ENCODE peak calls at places on chromosomes 1 and 21, in six cellular contexts. One of them, this sample, is unnamed.

GRCh38 chr1:119878171-119878570 is 18.1 kb downstream of the ADAM30 start:
- DNase-seq in NB4: no peak
- DNase-seq in A549: no peak
- DNase-seq in HepG2: no peak
- DNase-seq in SK-N-SH: no peak
- DNase-seq in transverse colon: no peak
- DNase-seq in this sample: no peak

GRCh38 chr1:21669287-21670058 is at the start of gene RAP1GAP:
- DNase-seq in HepG2: peak
- DNase-seq in NB4: peak
- DNase-seq in A549: no peak
- DNase-seq in transverse colon: peak
- DNase-seq in SK-N-SH: peak
- DNase-seq in this sample: no peak

GRCh38 chr1:227131193-227131592 is 187.1 kb downstream of the CDC42BPA start:
- DNase-seq in HepG2: peak
- DNase-seq in A549: peak
- DNase-seq in NB4: peak
- DNase-seq in SK-N-SH: peak
- DNase-seq in transverse colon: no peak
- DNase-seq in this sample: no peak

GRCh38 chr1:234899041-234899787 is 229.4 kb downstream of the TOMM20 start:
- DNase-seq in SK-N-SH: no peak
- DNase-seq in A549: no peak
- DNase-seq in transverse colon: no peak
- DNase-seq in HepG2: peak
- DNase-seq in NB4: no peak
- DNase-seq in this sample: no peak

GRCh38 chr1:207885129-207886032 is 25.5 kb downstream of the CD34 start:
- DNase-seq in A549: peak
- DNase-seq in NB4: peak
- DNase-seq in HepG2: peak
- DNase-seq in transverse colon: peak
- DNase-seq in SK-N-SH: peak
- DNase-seq in this sample: peak

GRCh38 chr1:47495176-47495713 is 57.4 kb downstream of the FOXD2 start:
- DNase-seq in A549: no peak
- DNase-seq in SK-N-SH: no peak
- DNase-seq in HepG2: no peak
- DNase-seq in transverse colon: no peak
- DNase-seq in NB4: no peak
- DNase-seq in this sample: no peak

GRCh38 chr1:54220004-54220811 is 20.2 kb downstream of the MRPL37 start:
- DNase-seq in HepG2: peak
- DNase-seq in transverse colon: no peak
- DNase-seq in NB4: peak
- DNase-seq in A549: no peak
- DNase-seq in SK-N-SH: no peak
- DNase-seq in this sample: no peak

GRCh38 chr1:13781907-13782633 is 82.1 kb downstream of the PRDM2 start:
- DNase-seq in A549: no peak
- DNase-seq in HepG2: no peak
- DNase-seq in SK-N-SH: no peak
- DNase-seq in transverse colon: no peak
- DNase-seq in NB4: no peak
- DNase-seq in this sample: no peak

GRCh38 chr1:153466908-153467307 is 6.5 kb upstream of the S100A7 start:
- DNase-seq in transverse colon: no peak
- DNase-seq in A549: no peak
- DNase-seq in NB4: no peak
- DNase-seq in SK-N-SH: no peak
- DNase-seq in HepG2: no peak
- DNase-seq in this sample: no peak

GRCh38 chr1:36650200-36651065 is 167.7 kb upstream of the CSF3R start:
- DNase-seq in NB4: peak
- DNase-seq in A549: peak
- DNase-seq in transverse colon: peak
- DNase-seq in HepG2: peak
- DNase-seq in SK-N-SH: peak
- DNase-seq in this sample: peak

GRCh38 chr1:30905898-30906620 is 2.5 kb downstream of the SDC3 start:
- DNase-seq in A549: no peak
- DNase-seq in transverse colon: no peak
- DNase-seq in SK-N-SH: no peak
- DNase-seq in HepG2: no peak
- DNase-seq in NB4: no peak
- DNase-seq in this sample: no peak

GRCh38 chr1:205077934-205078311 is 6.3 kb downstream of the TMEM81 start:
- DNase-seq in NB4: no peak
- DNase-seq in transverse colon: no peak
- DNase-seq in HepG2: no peak
- DNase-seq in A549: no peak
- DNase-seq in SK-N-SH: no peak
- DNase-seq in this sample: no peak

GRCh38 chr1:145847827-145848226 is 2.4 kb downstream of the NUDT17 start:
- DNase-seq in HepG2: no peak
- DNase-seq in transverse colon: no peak
- DNase-seq in NB4: no peak
- DNase-seq in A549: no peak
- DNase-seq in SK-N-SH: no peak
- DNase-seq in this sample: no peak

GRCh38 chr1:36369061-36369470 is 16.7 kb downstream of the STK40 start:
- DNase-seq in transverse colon: peak
- DNase-seq in A549: peak
- DNase-seq in SK-N-SH: peak
- DNase-seq in HepG2: peak
- DNase-seq in NB4: peak
- DNase-seq in this sample: peak

GRCh38 chr1:168736450-168736980 is 7.5 kb upstream of the DPT start:
- DNase-seq in transverse colon: no peak
- DNase-seq in HepG2: no peak
- DNase-seq in SK-N-SH: no peak
- DNase-seq in NB4: no peak
- DNase-seq in A549: no peak
- DNase-seq in this sample: no peak

GRCh38 chr1:59156526-59157196 is 140.2 kb upstream of the FGGY start:
- DNase-seq in HepG2: no peak
- DNase-seq in SK-N-SH: no peak
- DNase-seq in transverse colon: no peak
- DNase-seq in A549: peak
- DNase-seq in NB4: no peak
- DNase-seq in this sample: no peak

GRCh38 chr1:240178366-240178765 is 86.7 kb downstream of the FMN2 start:
- DNase-seq in SK-N-SH: no peak
- DNase-seq in A549: no peak
- DNase-seq in NB4: no peak
- DNase-seq in HepG2: no peak
- DNase-seq in transverse colon: no peak
- DNase-seq in this sample: no peak

GRCh38 chr1:7582439-7582972 is 188.6 kb upstream of the VAMP3 start:
- DNase-seq in SK-N-SH: no peak
- DNase-seq in A549: no peak
- DNase-seq in HepG2: no peak
- DNase-seq in transverse colon: no peak
- DNase-seq in NB4: peak
- DNase-seq in this sample: no peak

GRCh38 chr1:14522331-14523241 is 75.9 kb upstream of the KAZN start:
- DNase-seq in transverse colon: peak
- DNase-seq in A549: peak
- DNase-seq in SK-N-SH: peak
- DNase-seq in NB4: peak
- DNase-seq in HepG2: no peak
- DNase-seq in this sample: no peak

GRCh38 chr1:153783233-153784190 is 8.3 kb downstream of the SLC27A3 start:
- DNase-seq in NB4: peak
- DNase-seq in SK-N-SH: peak
- DNase-seq in A549: peak
- DNase-seq in transverse colon: peak
- DNase-seq in HepG2: peak
- DNase-seq in this sample: peak

GRCh38 chr1:212743901-212744475 is 44.3 kb upstream of the BATF3 start:
- DNase-seq in SK-N-SH: no peak
- DNase-seq in A549: no peak
- DNase-seq in transverse colon: no peak
- DNase-seq in HepG2: no peak
- DNase-seq in NB4: no peak
- DNase-seq in this sample: no peak

GRCh38 chr1:154726443-154726842 is 118.5 kb upstream of the ADAR start:
- DNase-seq in HepG2: no peak
- DNase-seq in NB4: no peak
- DNase-seq in transverse colon: no peak
- DNase-seq in SK-N-SH: no peak
- DNase-seq in A549: no peak
- DNase-seq in this sample: no peak

GRCh38 chr1:160416369-160416768 is 16.0 kb downstream of the VANGL2 start:
- DNase-seq in SK-N-SH: peak
- DNase-seq in NB4: peak
- DNase-seq in HepG2: peak
- DNase-seq in transverse colon: no peak
- DNase-seq in A549: peak
- DNase-seq in this sample: no peak

GRCh38 chr1:204074274-204075115 is 1.6 kb downstream of the SOX13 start:
- DNase-seq in SK-N-SH: peak
- DNase-seq in HepG2: peak
- DNase-seq in transverse colon: peak
- DNase-seq in NB4: no peak
- DNase-seq in A549: peak
- DNase-seq in this sample: peak

GRCh38 chr21:41816583-41817165 is 49.8 kb upstream of the RIPK4 start:
- DNase-seq in NB4: peak
- DNase-seq in SK-N-SH: peak
- DNase-seq in A549: peak
- DNase-seq in HepG2: peak
- DNase-seq in transverse colon: peak
- DNase-seq in this sample: peak
- TF ChIP-seq CTCF in NB4: peak
- TF ChIP-seq CTCF in SK-N-SH: peak
- TF ChIP-seq CTCF in A549: peak
- TF ChIP-seq CTCF in HepG2: peak
- TF ChIP-seq CTCF in transverse colon: peak
- TF ChIP-seq CTCF in this sample: peak

GRCh38 chr1:60620107-60620506 is 462.3 kb upstream of the NFIA start:
- DNase-seq in HepG2: no peak
- DNase-seq in SK-N-SH: no peak
- DNase-seq in A549: no peak
- DNase-seq in transverse colon: no peak
- DNase-seq in NB4: no peak
- DNase-seq in this sample: no peak
- TF ChIP-seq CTCF in HepG2: no peak
- TF ChIP-seq CTCF in SK-N-SH: no peak
- TF ChIP-seq CTCF in A549: no peak
- TF ChIP-seq CTCF in transverse colon: no peak
- TF ChIP-seq CTCF in NB4: no peak
- TF ChIP-seq CTCF in this sample: no peak

GRCh38 chr1:103788377-103788776 is 38.7 kb downstream of the AMY1C start:
- DNase-seq in HepG2: no peak
- DNase-seq in SK-N-SH: no peak
- DNase-seq in transverse colon: no peak
- DNase-seq in A549: peak
- DNase-seq in NB4: peak
- DNase-seq in this sample: no peak
- TF ChIP-seq CTCF in HepG2: peak
- TF ChIP-seq CTCF in SK-N-SH: peak
- TF ChIP-seq CTCF in transverse colon: no peak
- TF ChIP-seq CTCF in A549: peak
- TF ChIP-seq CTCF in NB4: no peak
- TF ChIP-seq CTCF in this sample: peak

GRCh38 chr1:238621405-238621804 is 730.7 kb upstream of the ZP4 start:
- DNase-seq in HepG2: no peak
- DNase-seq in NB4: no peak
- DNase-seq in A549: no peak
- DNase-seq in SK-N-SH: no peak
- DNase-seq in transverse colon: no peak
- DNase-seq in this sample: no peak
- TF ChIP-seq CTCF in HepG2: no peak
- TF ChIP-seq CTCF in NB4: no peak
- TF ChIP-seq CTCF in A549: no peak
- TF ChIP-seq CTCF in SK-N-SH: no peak
- TF ChIP-seq CTCF in transverse colon: no peak
- TF ChIP-seq CTCF in this sample: no peak

DNA sequence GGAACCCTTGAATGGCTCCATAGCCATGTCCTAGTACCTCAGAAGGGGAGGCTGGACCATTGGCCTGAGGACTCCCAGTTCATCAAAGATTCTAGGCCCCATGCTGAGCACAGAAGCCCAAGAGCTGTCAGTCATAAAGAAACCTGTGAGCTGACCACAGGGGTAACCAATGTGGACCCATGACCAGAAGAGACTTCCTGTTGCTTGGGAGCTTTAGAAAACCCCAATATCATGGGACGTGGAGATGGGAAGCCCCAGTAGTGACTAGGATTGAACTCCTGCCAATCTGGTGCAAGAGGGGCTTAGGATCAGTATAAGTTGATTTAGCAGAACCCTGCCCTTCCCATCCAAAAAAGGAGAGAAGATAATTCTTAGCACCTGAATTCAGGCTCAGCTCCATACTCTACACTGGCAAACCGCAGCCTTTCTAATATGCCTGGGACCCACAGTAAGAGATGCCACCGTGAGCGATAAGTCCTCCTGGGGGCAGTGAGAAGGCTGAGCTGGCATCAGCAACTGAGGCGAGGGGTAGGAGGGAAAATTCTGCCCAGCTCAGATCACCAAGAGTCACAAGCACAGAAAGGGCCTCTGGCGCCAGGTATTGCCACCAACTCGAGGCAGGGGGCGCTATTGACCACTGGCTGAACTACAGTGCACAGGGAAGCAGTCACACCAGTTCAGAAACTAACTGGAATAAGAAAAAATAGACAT is 108.9 kb downstream of the CAPN8 start:
- DNase-seq in A549: peak
- DNase-seq in SK-N-SH: peak
- DNase-seq in NB4: peak
- DNase-seq in transverse colon: peak
- DNase-seq in HepG2: peak
- DNase-seq in this sample: peak
- TF ChIP-seq CTCF in A549: peak
- TF ChIP-seq CTCF in SK-N-SH: peak
- TF ChIP-seq CTCF in NB4: peak
- TF ChIP-seq CTCF in transverse colon: peak
- TF ChIP-seq CTCF in HepG2: peak
- TF ChIP-seq CTCF in this sample: peak

GRCh38 chr21:32414579-32415358 is 2.3 kb downstream of the EVA1C start:
- DNase-seq in HepG2: no peak
- DNase-seq in A549: no peak
- DNase-seq in SK-N-SH: peak
- DNase-seq in transverse colon: no peak
- DNase-seq in NB4: no peak
- DNase-seq in this sample: no peak
- TF ChIP-seq CTCF in HepG2: peak
- TF ChIP-seq CTCF in A549: peak
- TF ChIP-seq CTCF in SK-N-SH: peak
- TF ChIP-seq CTCF in transverse colon: peak
- TF ChIP-seq CTCF in NB4: peak
- TF ChIP-seq CTCF in this sample: peak

This sample was measured in progenitor cell of endocrine pancreas.